ENCODE peak calls at places on chromosomes 2 and 18, in four cellular contexts. X, E, V and I are unnamed samples.
A peak's percentile ranks its signal among the peaks of the same experiment; 100 is the strongest.

GRCh38 chr2:28736034-28736433 is 15.6 kb upstream of the PPP1CB start:
- DNase-seq in X (no peak), E (peak; percentile 96), V (no peak), I (no peak)

GRCh38 chr2:98405301-98405700 is 39.4 kb upstream of the INPP4A start:
- DNase-seq in X (no peak), E (no peak), V (no peak), I (no peak)

GRCh38 chr2:217478831-217479435 is 523.9 kb downstream of the TNS1 start:
- DNase-seq in E (no peak), V (no peak), X (no peak), I (no peak)

GRCh38 chr18:3281456-3282400 is 19.8 kb downstream of the MYL12B start:
- DNase-seq in X (peak; percentile 85), V (no peak), E (no peak), I (no peak)

GRCh38 chr2:6750389-6751158 is 115.1 kb downstream of the CMPK2 start:
- DNase-seq in V (no peak), X (no peak), E (no peak), I (no peak)

GRCh38 chr2:235005603-235006259 is 53.9 kb downstream of the SH3BP4 start:
- DNase-seq in V (no peak), X (peak; percentile 88), E (peak; percentile 86), I (no peak)

GRCh38 chr2:3349211-3349693 is 28.4 kb downstream of the EIPR1 start:
- DNase-seq in E (no peak), X (no peak), V (no peak), I (no peak)

GRCh38 chr2:73000808-73001570 is 70.5 kb downstream of the SFXN5 start:
- DNase-seq in V (no peak), X (no peak), E (peak; percentile 33), I (no peak)

GRCh38 chr2:102488063-102488462 is 15.0 kb downstream of the SLC9A4 start:
- DNase-seq in E (no peak), X (no peak), V (no peak), I (no peak)

GRCh38 chr2:102279391-102279735 is 32.0 kb upstream of the IL1RL1 start:
- DNase-seq in X (no peak), V (no peak), E (no peak), I (no peak)

GRCh38 chr2:61762292-61762691 is 91.6 kb downstream of the FAM161A start:
- DNase-seq in V (no peak), E (no peak), X (no peak), I (no peak)

GRCh38 chr2:91975130-91975491 is 2896.1 kb upstream of the TEKT4 start:
- DNase-seq in E (no peak), V (no peak), X (no peak), I (no peak)

GRCh38 chr18:54590945-54591344 is at the start of gene DYNAP:
- DNase-seq in V (no peak), X (no peak), E (no peak), I (no peak)